ENCODE peak calls at places on chromosomes 6 and 20, in four cellular contexts. One of them, this sample, is unnamed.

GRCh38 chr20:6583134-6583738 is 184.2 kb upstream of the BMP2 start:
- DNase-seq in GM12878: peak; percentile 25
- DNase-seq in H1: peak; percentile 48
- DNase-seq in HepG2: peak; percentile 61
- DNase-seq in this sample: peak; percentile 46

GRCh38 chr20:1757606-1758507 is 100.3 kb upstream of the SIRPG start:
- DNase-seq in GM12878: no peak
- DNase-seq in HepG2: no peak
- DNase-seq in H1: no peak
- DNase-seq in this sample: no peak

GRCh38 chr6:145544031-145544430 is 191.3 kb downstream of the EPM2A start:
- DNase-seq in H1: no peak
- DNase-seq in GM12878: no peak
- DNase-seq in HepG2: no peak
- DNase-seq in this sample: no peak

GRCh38 chr20:1657556-1658334 is at the start of gene SIRPG:
- DNase-seq in HepG2: no peak
- DNase-seq in H1: no peak
- DNase-seq in GM12878: no peak
- DNase-seq in this sample: no peak

GRCh38 chr6:136886110-136886509 is 36.0 kb upstream of the SLC35D3 start:
- DNase-seq in GM12878: no peak
- DNase-seq in HepG2: peak; percentile 9
- DNase-seq in H1: no peak
- DNase-seq in this sample: no peak

GRCh38 chr6:32664827-32665362 is 1.6 kb downstream of the HLA-DQB1 start:
- DNase-seq in HepG2: no peak
- DNase-seq in H1: no peak
- DNase-seq in GM12878: no peak
- DNase-seq in this sample: no peak

GRCh38 chr20:38447931-38448675 is 13.0 kb upstream of the SNHG17 start:
- DNase-seq in H1: no peak
- DNase-seq in HepG2: peak; percentile 79
- DNase-seq in GM12878: no peak
- DNase-seq in this sample: no peak

GRCh38 chr6:20147469-20147868 is 64.8 kb downstream of the MBOAT1 start:
- DNase-seq in HepG2: no peak
- DNase-seq in H1: no peak
- DNase-seq in GM12878: no peak
- DNase-seq in this sample: no peak

GRCh38 chr20:53654932-53655674 is 61.5 kb upstream of the ZNF217 start:
- DNase-seq in H1: no peak
- DNase-seq in HepG2: no peak
- DNase-seq in GM12878: no peak
- DNase-seq in this sample: no peak

GRCh38 chr6:85186546-85187170 is 263.2 kb upstream of the NT5E start:
- DNase-seq in GM12878: no peak
- DNase-seq in HepG2: no peak
- DNase-seq in H1: no peak
- DNase-seq in this sample: no peak

GRCh38 chr6:154613137-154613676 is 102.7 kb upstream of the CNKSR3 start:
- DNase-seq in H1: no peak
- DNase-seq in HepG2: no peak
- DNase-seq in GM12878: no peak
- DNase-seq in this sample: no peak

GRCh38 chr20:46398963-46399362 is 7.5 kb downstream of the ELMO2 start:
- DNase-seq in GM12878: no peak
- DNase-seq in HepG2: no peak
- DNase-seq in H1: no peak
- DNase-seq in this sample: no peak

GRCh38 chr20:63947638-63948456 is 8.4 kb downstream of the UCKL1 start:
- DNase-seq in HepG2: no peak
- DNase-seq in GM12878: no peak
- DNase-seq in H1: no peak
- DNase-seq in this sample: no peak

GRCh38 chr6:34531580-34532201 is 24.4 kb downstream of the SPDEF start:
- DNase-seq in GM12878: peak; percentile 17
- DNase-seq in H1: peak; percentile 80
- DNase-seq in HepG2: no peak
- DNase-seq in this sample: no peak

GRCh38 chr20:48286571-48287551 is 501.6 kb upstream of the SULF2 start:
- DNase-seq in GM12878: no peak
- DNase-seq in HepG2: peak; percentile 63
- DNase-seq in H1: no peak
- DNase-seq in this sample: no peak

GRCh38 chr20:16206817-16207216 is 366.4 kb downstream of the KIF16B start:
- DNase-seq in GM12878: no peak
- DNase-seq in HepG2: no peak
- DNase-seq in H1: no peak
- DNase-seq in this sample: no peak

GRCh38 chr6:113873043-113873667 is 16.0 kb downstream of the MARCKS start:
- DNase-seq in HepG2: peak; percentile 88
- DNase-seq in GM12878: no peak
- DNase-seq in H1: no peak
- DNase-seq in this sample: no peak

GRCh38 chr6:145548941-145549652 is 186.2 kb downstream of the EPM2A start:
- DNase-seq in H1: no peak
- DNase-seq in GM12878: no peak
- DNase-seq in HepG2: no peak
- DNase-seq in this sample: no peak

GRCh38 chr6:150729188-150729748 is 129.6 kb downstream of the PLEKHG1 start:
- DNase-seq in GM12878: no peak
- DNase-seq in HepG2: no peak
- DNase-seq in H1: no peak
- DNase-seq in this sample: no peak

GRCh38 chr6:4401408-4402367 is 266.3 kb upstream of the ECI2 start:
- DNase-seq in GM12878: no peak
- DNase-seq in HepG2: no peak
- DNase-seq in H1: no peak
- DNase-seq in this sample: no peak

GRCh38 chr6:152750694-152751093 is at the start of gene VIP:
- DNase-seq in H1: peak; percentile 54
- DNase-seq in HepG2: peak; percentile 35
- DNase-seq in GM12878: no peak
- DNase-seq in this sample: peak; percentile 35

GRCh38 chr20:40703981-40704530 is 15.0 kb upstream of the MAFB start:
- DNase-seq in HepG2: no peak
- DNase-seq in GM12878: no peak
- DNase-seq in H1: no peak
- DNase-seq in this sample: no peak

GRCh38 chr20:38337561-38338140 is 8.6 kb upstream of the LBP start:
- DNase-seq in H1: peak; percentile 98
- DNase-seq in GM12878: no peak
- DNase-seq in HepG2: peak; percentile 72
- DNase-seq in this sample: peak; percentile 93

GRCh38 chr6:6439778-6440177 is 119.3 kb upstream of the F13A1 start:
- DNase-seq in HepG2: no peak
- DNase-seq in H1: no peak
- DNase-seq in GM12878: peak; percentile 33
- DNase-seq in this sample: no peak

GRCh38 chr6:158061709-158062461 is 80.2 kb downstream of the SYNJ2 start:
- DNase-seq in GM12878: no peak
- DNase-seq in H1: no peak
- DNase-seq in HepG2: no peak
- DNase-seq in this sample: no peak

GRCh38 chr6:53673138-53673801 is 7.7 kb upstream of the KLHL31 start:
- DNase-seq in HepG2: peak; percentile 71
- DNase-seq in H1: no peak
- DNase-seq in GM12878: no peak
- DNase-seq in this sample: no peak

GRCh38 chr6:16146028-16146427 is 17.1 kb downstream of the MYLIP start:
- DNase-seq in HepG2: no peak
- DNase-seq in GM12878: no peak
- DNase-seq in H1: no peak
- DNase-seq in this sample: no peak

GRCh38 chr6:16150098-16150497 is 21.2 kb downstream of the MYLIP start:
- DNase-seq in HepG2: no peak
- DNase-seq in H1: no peak
- DNase-seq in GM12878: no peak
- DNase-seq in this sample: no peak

GRCh38 chr6:16149305-16149704 is 20.4 kb downstream of the MYLIP start:
- DNase-seq in GM12878: no peak
- DNase-seq in H1: no peak
- DNase-seq in HepG2: no peak
- DNase-seq in this sample: no peak

GRCh38 chr6:16146527-16146955 is 17.7 kb downstream of the MYLIP start:
- DNase-seq in GM12878: no peak
- DNase-seq in HepG2: no peak
- DNase-seq in H1: no peak
- DNase-seq in this sample: no peak

DNA sequence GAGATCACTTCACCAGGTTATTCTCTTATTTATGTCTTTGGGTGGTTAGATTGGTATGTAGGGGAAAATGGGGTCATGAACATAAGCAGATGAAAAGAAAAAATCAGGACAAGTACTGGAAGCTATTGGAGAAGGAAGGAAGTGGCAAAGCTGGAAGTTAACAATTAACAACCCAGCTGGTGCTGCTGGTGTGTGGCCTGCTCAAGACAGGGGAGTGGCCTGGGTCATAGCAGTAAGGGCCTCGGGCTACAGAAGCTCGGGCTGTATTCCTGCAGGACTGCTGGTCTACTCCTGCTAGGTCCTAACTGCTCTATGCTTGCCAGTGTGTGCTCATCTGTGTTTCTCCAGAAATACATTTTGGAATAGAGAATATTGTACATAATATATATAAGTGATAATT is 19.6 kb downstream of the MYLIP start:
- DNase-seq in H1: no peak
- DNase-seq in GM12878: no peak
- DNase-seq in HepG2: peak; percentile 32
- DNase-seq in this sample: no peak
- H3K36me3 ChIP-seq in H1: peaks cover 13% of the 10 kb centered on the region
- H3K36me3 ChIP-seq in GM12878: peaks cover 12% of the 10 kb centered on the region
- H3K36me3 ChIP-seq in HepG2: peaks cover 25% of the 10 kb centered on the region
- H3K36me3 ChIP-seq in this sample: peaks cover 50% of the 10 kb centered on the region

DNA sequence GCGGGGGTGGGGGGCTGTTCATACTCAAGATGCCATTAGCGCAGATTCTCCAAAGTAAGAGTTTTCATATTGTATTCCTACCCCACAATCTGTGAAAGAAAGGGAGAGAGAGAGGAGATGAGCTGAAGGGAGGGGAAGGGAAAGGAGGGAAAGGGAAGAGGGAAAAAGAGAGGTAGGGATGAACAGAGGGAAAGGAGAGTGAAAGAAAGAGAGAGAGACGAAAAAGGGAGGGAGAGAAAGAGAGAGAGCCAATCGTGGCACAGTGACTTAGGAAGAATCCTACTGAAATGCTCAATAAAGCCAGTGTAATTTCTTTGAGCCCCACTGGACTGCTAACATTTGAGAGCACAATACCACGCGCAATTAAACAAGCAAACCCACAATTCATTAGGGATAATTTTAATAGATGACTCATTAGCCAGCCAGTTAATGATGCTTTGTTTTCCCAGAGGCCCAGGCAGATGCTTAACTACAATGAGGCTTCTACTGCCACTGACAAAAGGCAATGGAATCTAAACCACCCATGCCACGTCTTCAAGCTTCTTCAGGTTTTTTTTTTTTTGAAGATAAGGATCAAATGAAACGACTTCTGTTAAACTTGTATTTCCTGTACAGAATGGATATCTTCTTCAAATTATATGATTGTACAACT is 306.7 kb downstream of the FOXC1 start:
- DNase-seq in HepG2: no peak
- DNase-seq in GM12878: no peak
- DNase-seq in H1: no peak
- DNase-seq in this sample: no peak
- TF ChIP-seq SUZ12 in HepG2: no peak
- TF ChIP-seq SUZ12 in GM12878: no peak
- TF ChIP-seq SUZ12 in H1: no peak
- TF ChIP-seq SUZ12 in this sample: no peak

GRCh38 chr6:8084586-8084985 is 17.8 kb downstream of the EEF1E1 start:
- DNase-seq in GM12878: no peak
- DNase-seq in H1: no peak
- DNase-seq in HepG2: peak; percentile 42
- DNase-seq in this sample: no peak

GRCh38 chr6:8085053-8085511 is 17.3 kb downstream of the EEF1E1 start:
- DNase-seq in GM12878: no peak
- DNase-seq in H1: no peak
- DNase-seq in HepG2: peak; percentile 97
- DNase-seq in this sample: no peak

GRCh38 chr6:8087870-8088269 is 14.5 kb downstream of the EEF1E1 start:
- DNase-seq in HepG2: no peak
- DNase-seq in H1: no peak
- DNase-seq in GM12878: no peak
- DNase-seq in this sample: no peak

GRCh38 chr6:8088886-8089285 is 13.5 kb downstream of the EEF1E1 start:
- DNase-seq in H1: no peak
- DNase-seq in HepG2: no peak
- DNase-seq in GM12878: no peak
- DNase-seq in this sample: no peak

GRCh38 chr6:8086755-8087306 is 15.5 kb downstream of the EEF1E1 start:
- DNase-seq in H1: no peak
- DNase-seq in GM12878: no peak
- DNase-seq in HepG2: no peak
- DNase-seq in this sample: no peak
- H3K36me3 ChIP-seq in H1: peaks cover 9% of the 10 kb centered on the region
- H3K36me3 ChIP-seq in GM12878: peaks cover 7% of the 10 kb centered on the region
- H3K36me3 ChIP-seq in HepG2: peaks cover 50% of the 10 kb centered on the region
- H3K36me3 ChIP-seq in this sample: peaks cover 62% of the 10 kb centered on the region

DNA sequence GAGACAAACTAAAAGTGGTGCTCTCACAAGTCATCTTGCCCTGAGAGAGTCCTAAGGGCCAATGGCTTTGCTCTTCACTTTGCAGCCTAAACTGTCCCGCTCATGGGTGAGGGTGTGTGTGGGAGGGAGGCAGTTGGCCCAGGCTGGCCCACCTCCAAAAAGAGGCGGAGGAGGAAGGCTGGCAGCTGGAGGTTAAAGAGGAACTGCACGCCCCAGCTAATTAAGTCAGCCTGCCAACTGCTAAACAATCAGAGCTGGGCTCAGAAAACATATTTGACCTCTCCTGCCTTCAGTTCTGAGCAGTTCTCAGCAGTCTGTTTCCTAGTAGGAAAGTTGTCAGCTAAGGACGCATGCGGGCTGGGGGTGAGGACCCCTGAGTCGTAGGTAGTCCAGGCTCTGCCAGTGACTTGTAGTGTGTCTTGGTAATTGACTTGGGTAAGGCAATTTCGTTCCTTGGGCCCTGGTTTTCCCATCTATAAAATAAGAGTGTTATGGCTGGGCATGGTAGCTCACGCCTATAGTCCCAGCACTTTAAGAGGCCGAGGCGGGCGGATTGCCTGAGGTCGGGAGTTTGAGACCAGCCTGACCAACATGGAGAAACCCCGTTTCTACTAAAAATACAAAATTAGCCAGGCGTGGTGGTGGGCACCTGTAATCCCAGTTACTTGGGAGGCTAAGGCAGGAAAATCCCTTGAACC is 17.0 kb downstream of the GSS start:
- DNase-seq in H1: no peak
- DNase-seq in HepG2: no peak
- DNase-seq in GM12878: no peak
- DNase-seq in this sample: no peak
- TF ChIP-seq SUZ12 in H1: no peak
- TF ChIP-seq SUZ12 in HepG2: no peak
- TF ChIP-seq SUZ12 in GM12878: no peak
- TF ChIP-seq SUZ12 in this sample: no peak

This sample was measured in NT2/D1.